ENCODE peak calls at places on chromosomes 11 and 22, in five cellular contexts. T is ACHN; E is lower lobe of right lung; C is activated naive CD4-positive, alpha-beta T cell treated with anti-CD3 and anti-CD28 coated beads, Interleukin-2, amount 50 U/mL, for 16 hours; M is NCI-H1417 treated with DMSO at 0.1 percent for 48 hours. O is an unnamed sample.

GRCh38 chr11:87137711-87138110 is 100.0 kb downstream of the TMEM135 start:
- DNase-seq in T (no peak), E (no peak), C (no peak), M (no peak), O (no peak)

GRCh38 chr11:77198440-77198849 is 70.4 kb downstream of the MYO7A start:
- DNase-seq in T (peak; percentile 31), E (no peak), C (peak; percentile 11), M (no peak), O (no peak)

GRCh38 chr11:43360361-43361032 is 1.8 kb downstream of the TTC17 start:
- DNase-seq in T (peak; percentile 12), E (no peak), C (no peak), M (no peak), O (no peak)

GRCh38 chr11:99019676-99020075 is 1.1 kb upstream of the CNTN5 start:
- DNase-seq in T (no peak), E (no peak), C (no peak), M (no peak), O (no peak)

GRCh38 chr11:117825538-117826359 is 1.2 kb upstream of the FXYD2 start:
- DNase-seq in T (no peak), E (no peak), C (no peak), M (no peak), O (no peak)

GRCh38 chr11:8289426-8290047 is 25.9 kb upstream of the LMO1 start:
- DNase-seq in T (no peak), E (no peak), C (no peak), M (peak; percentile 35), O (no peak)

GRCh38 chr11:122267602-122268001 is 151.6 kb upstream of the BLID start:
- DNase-seq in T (no peak), E (no peak), C (no peak), M (no peak), O (no peak)

GRCh38 chr22:28988455-28988854 is 73.2 kb downstream of the C22orf31 start:
- DNase-seq in T (no peak), E (no peak), C (no peak), M (no peak), O (no peak)

GRCh38 chr11:134145715-134146114 is 76.8 kb downstream of the JAM3 start:
- DNase-seq in T (no peak), E (no peak), C (no peak), M (peak; percentile 1), O (no peak)

GRCh38 chr22:47444746-47445065 is 682.3 kb downstream of the TBC1D22A start:
- DNase-seq in T (no peak), E (no peak), C (no peak), M (no peak), O (no peak)

GRCh38 chr22:40193429-40194421 is 16.0 kb downstream of the TNRC6B start:
- DNase-seq in T (no peak), E (no peak), C (no peak), M (no peak), O (no peak)

GRCh38 chr22:18968011-18968749 is 32.1 kb upstream of the PRODH start:
- DNase-seq in T (peak; percentile 19), E (peak; percentile 52), C (no peak), M (no peak), O (no peak)

GRCh38 chr22:50267591-50268390 is 2.4 kb downstream of the MAPK11 start:
- DNase-seq in T (peak; percentile 49), E (peak; percentile 76), C (peak; percentile 63), M (no peak), O (no peak)

GRCh38 chr22:44691796-44692661 is 10.0 kb upstream of the PRR5 start:
- DNase-seq in T (no peak), E (no peak), C (no peak), M (no peak), O (no peak)

GRCh38 chr11:77879218-77879617 is 58.3 kb downstream of the AAMDC start:
- DNase-seq in T (no peak), E (no peak), C (no peak), M (no peak), O (no peak)

GRCh38 chr22:45290410-45290936 is 5.7 kb downstream of the UPK3A start:
- DNase-seq in T (peak; percentile 77), E (no peak), C (no peak), M (no peak), O (no peak)

GRCh38 chr11:95345651-95346050 is 114.6 kb upstream of the SESN3 start:
- DNase-seq in T (no peak), E (no peak), C (no peak), M (no peak), O (no peak)

GRCh38 chr11:66593303-66593635 is 284 bp downstream of the CCS start:
- DNase-seq in T (no peak), E (no peak), C (no peak), M (no peak), O (no peak)

GRCh38 chr22:22720201-22720723 is 75.8 kb downstream of the GGTLC2 start:
- DNase-seq in T (peak; percentile 59), E (no peak), C (no peak), M (no peak), O (no peak)

GRCh38 chr11:73612601-73613137 is 14.8 kb upstream of the FAM168A start:
- DNase-seq in T (no peak), E (no peak), C (no peak), M (no peak), O (no peak)

GRCh38 chr11:126139541-126140091 is 71.8 kb downstream of the RPUSD4 start:
- DNase-seq in T (no peak), E (no peak), C (no peak), M (no peak), O (no peak)

GRCh38 chr22:27576413-27576812 is 225.1 kb downstream of the MN1 start:
- DNase-seq in T (no peak), E (no peak), C (no peak), M (no peak), O (no peak)

GRCh38 chr22:12601870-12602779 is 2925.9 kb upstream of the OR11H1 start:
- DNase-seq in T (no peak), E (peak; percentile 64), C (no peak), M (no peak), O (no peak)

GRCh38 chr22:35016909-35017308 is 49.0 kb upstream of the ISX start:
- DNase-seq in T (no peak), E (no peak), C (no peak), M (no peak), O (no peak)

GRCh38 chr11:70698871-70699270 is 300.5 kb downstream of the CTTN start:
- DNase-seq in T (no peak), E (peak; percentile 19), C (no peak), M (no peak), O (no peak)

GRCh38 chr11:76361773-76362172 is 19.2 kb downstream of the THAP12 start:
- DNase-seq in T (no peak), E (no peak), C (no peak), M (no peak), O (no peak)

GRCh38 chr11:64631675-64632074 is 40.7 kb downstream of the SLC22A12 start:
- DNase-seq in T (no peak), E (no peak), C (no peak), M (no peak), O (no peak)

GRCh38 chr22:28332410-28332809 is 347.2 kb downstream of the TTC28 start:
- DNase-seq in T (no peak), E (no peak), C (no peak), M (no peak), O (no peak)

GRCh38 chr22:48301908-48302307 is 1525.8 kb downstream of the BRD1 start:
- DNase-seq in T (no peak), E (no peak), C (no peak), M (no peak), O (no peak)

GRCh38 chr22:22076937-22077703 is 94.5 kb upstream of the TOP3B start:
- DNase-seq in T (no peak), E (no peak), C (no peak), M (no peak), O (no peak)

GRCh38 chr11:43830928-43831440 is 49.6 kb upstream of the ALKBH3 start:
- DNase-seq in T (peak; percentile 99), E (no peak), C (peak; percentile 65), M (no peak), O (peak; percentile 98)